ENCODE peak calls at places on chromosomes 4 and X, in four cellular contexts. K is iPS DF 6.9, W is mesenchymal stem cell, L is tibial artery. G is an unnamed sample. For H3K4me1, the result is how much of the 10 kb centered on the place peaks cover.

GRCh38 chr4:57499786-57500185 is 389.6 kb upstream of the IGFBP7 start:
- DNase-seq in K (no peak), W (no peak), L (no peak), G (no peak)

GRCh38 chr4:20723463-20723862 is 23.2 kb downstream of the PACRGL start:
- DNase-seq in K (no peak), W (no peak), L (no peak), G (no peak)

GRCh38 chrX:28347526-28347925 is 239.7 kb upstream of the IL1RAPL1 start:
- DNase-seq in K (no peak), W (no peak), L (no peak), G (no peak)

GRCh38 chrX:143854006-143854405 is 29.9 kb upstream of the UBE2NL start:
- DNase-seq in K (no peak), W (peak), L (no peak), G (no peak)

GRCh38 chr4:2837110-2837903 is 6.3 kb upstream of the ADD1 start:
- DNase-seq in K (no peak), W (no peak), L (peak), G (no peak)

GRCh38 chrX:109685656-109686078 is 47.4 kb downstream of the ACSL4 start:
- DNase-seq in K (no peak), W (no peak), L (no peak), G (no peak)

GRCh38 chr4:146340798-146341197 is 126.5 kb downstream of the REELD1 start:
- DNase-seq in K (no peak), W (peak), L (no peak), G (no peak)

GRCh38 chr4:186948361-186949291 is 225.0 kb upstream of the FAT1 start:
- DNase-seq in K (no peak), W (peak), L (no peak), G (no peak)

GRCh38 chr4:23835814-23836478 is 53.9 kb downstream of the PPARGC1A start:
- DNase-seq in K (no peak), W (no peak), L (no peak), G (no peak)

GRCh38 chrX:34401411-34401810 is 255.7 kb downstream of the TMEM47 start:
- DNase-seq in K (no peak), W (no peak), L (no peak), G (no peak)

GRCh38 chr4:6324999-6325790 is 55.5 kb downstream of the WFS1 start:
- DNase-seq in K (no peak), W (no peak), L (no peak), G (no peak)

GRCh38 chrX:138710866-138711331 is 618 bp downstream of the FGF13 start:
- DNase-seq in K (no peak), W (no peak), L (no peak), G (no peak)

GRCh38 chr4:28759064-28759463 is 1898.4 kb downstream of the STIM2 start:
- DNase-seq in K (no peak), W (no peak), L (no peak), G (no peak)

GRCh38 chr4:28760003-28760402 is 1899.4 kb downstream of the STIM2 start:
- DNase-seq in K (no peak), W (no peak), L (no peak), G (no peak)

DNA sequence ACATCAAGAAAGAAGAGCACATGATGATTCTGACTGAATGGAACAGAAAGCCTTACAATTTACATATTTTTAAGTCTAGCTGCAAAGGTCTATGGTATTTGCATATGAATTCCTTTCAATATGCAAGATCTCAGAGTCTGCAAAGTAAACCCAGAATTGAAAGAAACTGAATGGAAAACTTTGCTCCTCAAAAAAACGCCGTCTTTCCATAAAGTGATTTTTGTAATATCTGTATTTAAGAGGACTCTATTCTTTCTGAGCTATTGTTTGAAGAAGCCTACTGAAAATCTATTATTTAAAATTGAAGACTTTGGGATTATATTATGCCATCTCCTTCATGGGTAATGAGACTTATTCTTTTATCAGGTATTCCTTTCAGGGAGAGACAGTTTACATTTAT is 1894.4 kb downstream of the STIM2 start:
- DNase-seq in K (no peak), W (no peak), L (no peak), G (no peak)
- H3K4me1 ChIP-seq in K (under half), W (under half), L (under half), G (under half)

DNA sequence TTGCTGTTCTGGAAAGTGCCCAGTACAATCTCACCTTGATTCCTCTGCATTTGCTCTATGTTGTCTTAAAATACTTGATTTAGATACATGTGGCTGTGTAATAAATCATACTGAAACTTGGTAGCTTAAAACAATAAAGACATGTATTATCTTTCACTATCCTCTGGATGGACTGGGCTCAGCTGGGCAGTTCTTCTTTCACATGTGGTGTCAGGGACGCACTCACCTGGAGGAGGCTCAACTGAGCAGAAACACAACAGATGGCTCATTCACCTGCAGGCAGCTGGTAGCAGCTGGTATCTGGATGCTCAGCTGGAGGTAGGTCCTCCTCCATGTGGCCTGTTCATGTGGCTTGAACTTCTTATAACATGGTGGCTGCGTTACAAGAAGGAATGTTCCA is 563.8 kb upstream of the FRG1 start:
- DNase-seq in K (no peak), W (no peak), L (no peak), G (no peak)
- H3K27ac ChIP-seq in K (no peak), W (no peak), L (no peak), G (no peak)

GRCh38 chr4:70859066-70859465 is 19.4 kb upstream of the GRSF1 start:
- DNase-seq in K (no peak), W (no peak), L (no peak), G (no peak)

GRCh38 chr4:70855464-70855863 is 15.8 kb upstream of the GRSF1 start:
- DNase-seq in K (no peak), W (no peak), L (no peak), G (no peak)

GRCh38 chr4:70863099-70863790 is 23.6 kb upstream of the GRSF1 start:
- DNase-seq in K (no peak), W (peak), L (no peak), G (no peak)

DNA sequence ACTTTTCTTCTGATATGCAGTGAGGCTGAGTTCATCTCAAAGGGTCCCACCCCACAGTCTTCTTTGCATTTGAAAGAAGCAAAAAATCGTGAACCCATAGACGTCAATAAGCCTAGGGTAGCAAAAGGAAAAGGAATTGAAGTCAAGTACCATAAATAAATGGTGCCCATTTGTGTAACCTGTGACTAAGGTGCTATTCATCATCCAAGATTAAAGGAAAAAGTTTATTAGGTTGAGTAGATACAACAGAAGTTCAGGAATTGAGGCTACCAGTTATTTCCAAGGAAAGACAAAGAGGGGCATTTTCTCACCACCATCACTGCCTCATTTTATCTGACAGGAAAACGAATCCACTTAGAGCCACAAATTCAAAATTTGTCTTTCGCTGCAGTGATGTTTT is 18.8 kb upstream of the GRSF1 start:
- DNase-seq in K (no peak), W (no peak), L (no peak), G (no peak)
- H3K4me1 ChIP-seq in K (under half), W (under half), L (under half), G (under half)

GRCh38 chr4:70705856-70706461 is 15.8 kb upstream of the RUFY3 start:
- DNase-seq in K (no peak), W (no peak), L (no peak), G (no peak)
- H3K27ac ChIP-seq in K (no peak), W (peak), L (peak), G (peak)

GRCh38 chr4:120858776-120859175 is 63.8 kb downstream of the PRDM5 start:
- DNase-seq in K (no peak), W (peak), L (no peak), G (no peak)
- H3K4me1 ChIP-seq in K (under half), W (under half), L (under half), G (under half)

GRCh38 chrX:53571494-53571893 is 115.0 kb downstream of the HUWE1 start:
- DNase-seq in K (no peak), W (no peak), L (no peak), G (no peak)
- H3K27ac ChIP-seq in K (no peak), W (no peak), L (no peak), G (no peak)

GRCh38 chr4:10094841-10095240 is 21.8 kb downstream of the WDR1 start:
- DNase-seq in K (no peak), W (no peak), L (no peak), G (no peak)

GRCh38 chr4:10096976-10097330 is 19.6 kb downstream of the WDR1 start:
- DNase-seq in K (no peak), W (no peak), L (no peak), G (no peak)

GRCh38 chr4:10093801-10094552 is 22.6 kb downstream of the WDR1 start:
- DNase-seq in K (no peak), W (peak), L (no peak), G (peak)

GRCh38 chr4:10096201-10096975 is 20.2 kb downstream of the WDR1 start:
- DNase-seq in K (no peak), W (peak), L (peak), G (peak)

DNA sequence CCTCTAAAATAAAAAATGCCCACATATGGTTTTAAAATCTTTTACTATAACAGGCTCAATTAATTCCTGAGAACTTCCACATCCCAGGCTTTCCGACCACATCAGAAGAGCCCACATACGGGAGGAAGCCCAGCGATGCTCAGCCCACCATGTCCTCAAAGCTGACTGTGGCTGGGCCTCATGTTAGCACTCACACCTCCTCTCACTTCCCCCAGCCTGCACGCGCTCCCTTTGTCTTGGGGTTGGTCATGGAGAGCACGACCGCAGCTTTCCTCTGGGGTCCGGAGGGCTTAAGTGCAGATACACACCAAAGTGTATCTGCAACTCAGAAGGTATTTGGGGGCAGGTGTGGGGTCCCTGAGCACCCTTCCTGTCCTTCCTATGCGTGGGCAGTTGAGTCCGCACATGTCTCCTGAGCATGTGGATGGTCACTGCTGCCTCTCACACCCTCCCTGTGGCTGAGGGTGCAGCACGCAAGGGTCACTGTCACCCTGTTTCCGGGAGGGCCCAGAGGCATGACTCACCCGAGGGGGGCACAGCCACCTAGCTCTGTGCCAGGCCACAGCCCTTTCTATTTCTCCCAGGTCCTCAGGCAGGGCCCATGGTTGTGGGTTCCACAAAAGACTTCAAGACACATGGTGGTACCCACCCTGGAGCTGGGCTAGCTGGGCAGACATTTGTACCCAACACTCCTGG is 21.2 kb downstream of the WDR1 start:
- DNase-seq in K (no peak), W (peak), L (no peak), G (no peak)
- H3K4me1 ChIP-seq in K (under half), W (half or more), L (half or more), G (half or more)

DNA sequence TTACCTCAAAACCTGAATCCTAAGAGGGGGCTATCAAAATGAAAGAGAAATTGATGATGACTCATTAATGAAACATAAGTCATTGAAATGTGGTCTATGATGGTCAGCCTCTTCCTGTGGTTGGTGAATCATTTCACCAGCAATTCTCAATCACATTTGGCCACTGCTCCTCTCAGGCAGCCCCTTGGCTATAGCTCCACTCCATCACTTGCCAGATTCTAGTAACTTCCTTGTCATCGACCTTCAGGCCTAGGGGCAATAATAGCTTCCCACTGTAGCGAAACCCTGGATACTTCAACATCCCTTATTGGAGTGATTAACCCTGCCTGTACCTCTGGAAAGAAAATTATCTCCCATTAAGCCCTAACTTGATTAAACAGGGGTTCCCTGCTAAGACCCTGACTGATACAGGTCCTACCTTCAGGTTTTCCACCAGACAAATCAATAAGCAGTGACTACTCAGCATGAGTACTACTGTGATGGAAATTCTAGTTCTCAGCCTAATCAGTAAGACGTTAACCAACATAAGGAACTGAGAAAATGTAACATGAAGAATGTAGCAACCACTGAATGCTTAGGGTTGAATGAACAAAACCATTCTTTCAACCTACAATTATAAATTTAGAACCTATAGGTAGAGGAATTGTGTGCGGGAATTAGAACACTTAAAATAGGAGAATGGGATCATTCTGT is 30.4 kb downstream of the ADH7 start:
- DNase-seq in K (no peak), W (peak), L (no peak), G (no peak)
- H3K27ac ChIP-seq in K (no peak), W (peak), L (peak), G (peak)

GRCh38 chrX:22538581-22538980 is 265.9 kb downstream of the CBLL2 start:
- DNase-seq in K (no peak), W (no peak), L (no peak), G (no peak)
- H3K4me1 ChIP-seq in K (under half), W (under half), L (under half), G (under half)

GRCh38 chrX:10085223-10085622 is 71.6 kb upstream of the CLCN4 start:
- DNase-seq in K (no peak), W (no peak), L (no peak), G (no peak)

GRCh38 chrX:10086683-10087082 is 70.1 kb upstream of the CLCN4 start:
- DNase-seq in K (no peak), W (no peak), L (no peak), G (no peak)

GRCh38 chrX:10089378-10089795 is 67.4 kb upstream of the CLCN4 start:
- DNase-seq in K (no peak), W (no peak), L (no peak), G (no peak)

GRCh38 chrX:10090319-10090718 is 66.5 kb upstream of the CLCN4 start:
- DNase-seq in K (no peak), W (peak), L (no peak), G (no peak)

DNA sequence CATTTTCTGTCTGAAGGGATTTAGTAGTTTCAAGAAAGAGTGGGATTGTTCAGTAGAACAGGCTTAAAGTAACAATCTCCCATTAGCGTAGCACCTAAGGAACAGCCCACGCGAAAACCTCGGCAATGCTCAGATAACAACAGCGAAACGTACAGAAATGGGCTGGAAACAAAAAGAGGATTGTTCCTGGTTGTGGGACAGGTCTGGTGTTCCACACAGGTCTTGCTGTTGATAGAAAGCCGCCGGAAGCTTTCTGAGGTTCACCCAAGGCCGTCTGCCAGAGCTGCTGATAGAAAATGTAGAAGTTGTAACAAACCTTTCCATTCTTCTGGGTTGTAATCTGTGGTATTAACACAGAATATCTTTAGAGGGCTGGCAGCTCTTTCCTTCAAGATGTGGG is 69.4 kb upstream of the CLCN4 start:
- DNase-seq in K (no peak), W (no peak), L (no peak), G (no peak)
- H3K27ac ChIP-seq in K (no peak), W (no peak), L (no peak), G (no peak)

G was measured in ascending aorta.